ENCODE peak calls at places on chromosome 20, in seven cellular contexts. One of them, this sample, is unnamed. For H3K9me3, the result is how much of the 10 kb centered on the place peaks cover.

GRCh38 chr20:24497851-24498250 is 28.4 kb downstream of the SYNDIG1 start:
- DNase-seq in heart right ventricle: no peak
- DNase-seq in small intestine: peak
- DNase-seq in PC-3: peak
- DNase-seq in CD4-positive, alpha-beta memory T cell: no peak
- DNase-seq in HCT116: no peak
- DNase-seq in HepG2: peak
- DNase-seq in this sample: no peak

GRCh38 chr20:61120595-61121515 is 131.2 kb upstream of the CDH4 start:
- DNase-seq in heart right ventricle: peak
- DNase-seq in small intestine: peak
- DNase-seq in PC-3: peak
- DNase-seq in CD4-positive, alpha-beta memory T cell: peak
- DNase-seq in HCT116: no peak
- DNase-seq in HepG2: peak
- DNase-seq in this sample: no peak

GRCh38 chr20:32189691-32190607 is 17.6 kb downstream of the PLAGL2 start:
- DNase-seq in heart right ventricle: peak
- DNase-seq in small intestine: peak
- DNase-seq in PC-3: no peak
- DNase-seq in CD4-positive, alpha-beta memory T cell: peak
- DNase-seq in HCT116: no peak
- DNase-seq in HepG2: no peak
- DNase-seq in this sample: peak

GRCh38 chr20:9573598-9573997 is 59.2 kb downstream of the LAMP5 start:
- DNase-seq in heart right ventricle: no peak
- DNase-seq in small intestine: no peak
- DNase-seq in PC-3: no peak
- DNase-seq in CD4-positive, alpha-beta memory T cell: no peak
- DNase-seq in HCT116: no peak
- DNase-seq in HepG2: no peak
- DNase-seq in this sample: no peak

GRCh38 chr20:9884061-9884460 is 45.2 kb upstream of the PAK5 start:
- DNase-seq in heart right ventricle: no peak
- DNase-seq in small intestine: peak
- DNase-seq in PC-3: peak
- DNase-seq in CD4-positive, alpha-beta memory T cell: no peak
- DNase-seq in HCT116: no peak
- DNase-seq in HepG2: no peak
- DNase-seq in this sample: no peak

GRCh38 chr20:37913563-37914366 is 10.8 kb downstream of the VSTM2L start:
- DNase-seq in heart right ventricle: no peak
- DNase-seq in small intestine: no peak
- DNase-seq in PC-3: no peak
- DNase-seq in CD4-positive, alpha-beta memory T cell: no peak
- DNase-seq in HCT116: no peak
- DNase-seq in HepG2: no peak
- DNase-seq in this sample: no peak

GRCh38 chr20:51169813-51170212 is 146.9 kb upstream of the KCNG1 start:
- DNase-seq in heart right ventricle: no peak
- DNase-seq in small intestine: no peak
- DNase-seq in PC-3: no peak
- DNase-seq in CD4-positive, alpha-beta memory T cell: no peak
- DNase-seq in HCT116: no peak
- DNase-seq in HepG2: no peak
- DNase-seq in this sample: no peak

GRCh38 chr20:25525857-25526256 is 59.5 kb downstream of the NINL start:
- DNase-seq in heart right ventricle: no peak
- DNase-seq in small intestine: no peak
- DNase-seq in PC-3: peak
- DNase-seq in CD4-positive, alpha-beta memory T cell: no peak
- DNase-seq in HCT116: no peak
- DNase-seq in HepG2: peak
- DNase-seq in this sample: no peak

GRCh38 chr20:53899351-53900167 is 170.8 kb downstream of the BCAS1 start:
- DNase-seq in heart right ventricle: no peak
- DNase-seq in small intestine: peak
- DNase-seq in PC-3: peak
- DNase-seq in CD4-positive, alpha-beta memory T cell: peak
- DNase-seq in HCT116: no peak
- DNase-seq in HepG2: no peak
- DNase-seq in this sample: peak

GRCh38 chr20:49280463-49281058 is 2.7 kb upstream of the ZNFX1 start:
- DNase-seq in heart right ventricle: no peak
- DNase-seq in small intestine: no peak
- DNase-seq in PC-3: no peak
- DNase-seq in CD4-positive, alpha-beta memory T cell: no peak
- DNase-seq in HCT116: no peak
- DNase-seq in HepG2: no peak
- DNase-seq in this sample: no peak

GRCh38 chr20:19936801-19937583 is 80.2 kb upstream of the NAA20 start:
- DNase-seq in heart right ventricle: peak
- DNase-seq in small intestine: no peak
- DNase-seq in PC-3: no peak
- DNase-seq in CD4-positive, alpha-beta memory T cell: peak
- DNase-seq in HCT116: no peak
- DNase-seq in HepG2: no peak
- DNase-seq in this sample: no peak

GRCh38 chr20:19524691-19525090 is 233.4 kb upstream of the RIN2 start:
- DNase-seq in heart right ventricle: no peak
- DNase-seq in small intestine: no peak
- DNase-seq in PC-3: no peak
- DNase-seq in CD4-positive, alpha-beta memory T cell: no peak
- DNase-seq in HCT116: no peak
- DNase-seq in HepG2: no peak
- DNase-seq in this sample: no peak

DNA sequence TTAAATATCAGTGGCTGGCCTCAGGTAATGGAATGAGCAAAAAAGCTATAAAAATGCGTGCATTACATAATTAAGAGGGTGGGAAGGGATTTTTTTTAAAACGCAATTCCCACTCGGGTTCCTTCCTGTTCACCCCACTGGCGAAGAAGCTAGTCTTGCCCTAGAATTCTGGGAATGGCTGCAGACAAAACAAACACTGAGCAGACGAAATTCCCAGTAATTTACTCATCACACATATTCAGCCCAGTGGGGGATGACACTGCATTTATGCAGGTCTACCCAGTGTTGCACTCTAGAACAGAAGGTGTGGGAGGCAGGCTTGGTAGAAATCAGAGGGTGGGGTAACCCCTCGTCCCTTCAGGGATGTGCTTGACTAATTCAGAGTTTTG is 2695.0 kb upstream of the DEFB115 start:
- DNase-seq in heart right ventricle: no peak
- DNase-seq in small intestine: no peak
- DNase-seq in PC-3: peak
- DNase-seq in CD4-positive, alpha-beta memory T cell: no peak
- DNase-seq in HCT116: no peak
- DNase-seq in HepG2: no peak
- DNase-seq in this sample: no peak
- H3K9me3 ChIP-seq in heart right ventricle: under half
- H3K9me3 ChIP-seq in small intestine: under half
- H3K9me3 ChIP-seq in PC-3: under half
- H3K9me3 ChIP-seq in CD4-positive, alpha-beta memory T cell: under half
- H3K9me3 ChIP-seq in HCT116: under half
- H3K9me3 ChIP-seq in HepG2: under half
- H3K9me3 ChIP-seq in this sample: under half

DNA sequence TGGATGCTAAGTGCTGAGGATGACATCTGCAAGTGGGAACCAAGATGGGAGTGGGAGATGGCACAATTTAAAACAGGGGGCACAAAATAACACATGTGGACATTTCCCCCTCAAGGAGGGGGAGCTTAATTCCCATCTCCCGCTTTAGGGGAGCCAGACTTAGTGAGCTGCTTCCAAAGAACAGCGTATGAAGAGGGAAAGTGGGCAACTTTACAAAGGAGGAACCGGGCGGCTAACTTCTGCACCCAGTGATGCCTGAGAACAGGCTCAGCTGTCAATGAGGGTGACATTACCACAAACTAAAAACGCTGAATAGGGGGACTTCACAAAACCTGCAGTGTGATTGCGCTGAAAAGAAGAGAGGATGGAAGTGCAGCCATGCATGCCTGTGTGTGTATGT is 95.5 kb upstream of the NXT1 start:
- DNase-seq in heart right ventricle: no peak
- DNase-seq in small intestine: no peak
- DNase-seq in PC-3: no peak
- DNase-seq in CD4-positive, alpha-beta memory T cell: no peak
- DNase-seq in HCT116: no peak
- DNase-seq in HepG2: no peak
- DNase-seq in this sample: no peak
- H3K9me3 ChIP-seq in heart right ventricle: under half
- H3K9me3 ChIP-seq in small intestine: under half
- H3K9me3 ChIP-seq in PC-3: under half
- H3K9me3 ChIP-seq in CD4-positive, alpha-beta memory T cell: under half
- H3K9me3 ChIP-seq in HCT116: under half
- H3K9me3 ChIP-seq in HepG2: under half
- H3K9me3 ChIP-seq in this sample: under half

GRCh38 chr20:187733-188132 is 1.8 kb downstream of the DEFB128 start:
- DNase-seq in heart right ventricle: no peak
- DNase-seq in small intestine: no peak
- DNase-seq in PC-3: no peak
- DNase-seq in CD4-positive, alpha-beta memory T cell: no peak
- DNase-seq in HCT116: no peak
- DNase-seq in HepG2: no peak
- DNase-seq in this sample: no peak
- H3K9me3 ChIP-seq in heart right ventricle: under half
- H3K9me3 ChIP-seq in small intestine: under half
- H3K9me3 ChIP-seq in PC-3: under half
- H3K9me3 ChIP-seq in CD4-positive, alpha-beta memory T cell: under half
- H3K9me3 ChIP-seq in HCT116: under half
- H3K9me3 ChIP-seq in HepG2: under half
- H3K9me3 ChIP-seq in this sample: under half

GRCh38 chr20:34233687-34234086 is 7.5 kb upstream of the ASIP start:
- DNase-seq in heart right ventricle: no peak
- DNase-seq in small intestine: no peak
- DNase-seq in PC-3: no peak
- DNase-seq in CD4-positive, alpha-beta memory T cell: no peak
- DNase-seq in HCT116: no peak
- DNase-seq in HepG2: no peak
- DNase-seq in this sample: no peak
- H3K9me3 ChIP-seq in heart right ventricle: under half
- H3K9me3 ChIP-seq in small intestine: under half
- H3K9me3 ChIP-seq in PC-3: under half
- H3K9me3 ChIP-seq in CD4-positive, alpha-beta memory T cell: under half
- H3K9me3 ChIP-seq in HCT116: under half
- H3K9me3 ChIP-seq in HepG2: under half
- H3K9me3 ChIP-seq in this sample: under half

GRCh38 chr20:58851221-58851968 is 693 bp upstream of the GNAS-AS1 start:
- DNase-seq in heart right ventricle: no peak
- DNase-seq in small intestine: no peak
- DNase-seq in PC-3: no peak
- DNase-seq in CD4-positive, alpha-beta memory T cell: no peak
- DNase-seq in HCT116: no peak
- DNase-seq in HepG2: no peak
- DNase-seq in this sample: no peak
- H3K9me3 ChIP-seq in heart right ventricle: under half
- H3K9me3 ChIP-seq in small intestine: under half
- H3K9me3 ChIP-seq in PC-3: under half
- H3K9me3 ChIP-seq in CD4-positive, alpha-beta memory T cell: under half
- H3K9me3 ChIP-seq in HCT116: under half
- H3K9me3 ChIP-seq in HepG2: under half
- H3K9me3 ChIP-seq in this sample: under half

DNA sequence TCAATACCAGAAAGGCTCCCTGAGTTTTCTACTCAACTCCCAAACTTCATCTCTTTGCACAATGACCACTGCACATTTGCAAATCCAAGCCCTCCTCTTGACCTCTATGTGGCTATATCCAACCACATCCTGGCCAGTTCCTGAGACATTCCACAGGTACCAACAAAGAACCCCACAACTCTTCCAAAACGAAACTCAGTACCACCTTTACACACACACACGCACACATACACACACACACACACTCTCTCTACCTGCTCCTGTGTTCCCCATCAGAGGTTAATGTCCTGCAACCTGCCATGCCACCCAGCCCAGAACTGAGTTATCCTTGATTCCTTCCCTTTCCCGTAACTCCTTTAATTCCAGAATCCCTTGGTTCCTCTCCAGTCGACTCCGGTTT is 58.5 kb downstream of the CHD6 start:
- DNase-seq in heart right ventricle: no peak
- DNase-seq in small intestine: no peak
- DNase-seq in PC-3: no peak
- DNase-seq in CD4-positive, alpha-beta memory T cell: no peak
- DNase-seq in HCT116: no peak
- DNase-seq in HepG2: no peak
- DNase-seq in this sample: no peak
- H3K9me3 ChIP-seq in heart right ventricle: under half
- H3K9me3 ChIP-seq in small intestine: under half
- H3K9me3 ChIP-seq in PC-3: under half
- H3K9me3 ChIP-seq in CD4-positive, alpha-beta memory T cell: under half
- H3K9me3 ChIP-seq in HCT116: under half
- H3K9me3 ChIP-seq in HepG2: under half
- H3K9me3 ChIP-seq in this sample: under half